ENCODE peak calls at places on chromosomes 16 and 17, in six cellular contexts. A, L, T, F, I and B are unnamed samples.

GRCh38 chr17:45366691-45367090 is 49.9 kb upstream of the MAP3K14 start:
- DNase-seq in T (no peak), A (no peak), I (no peak), F (peak), L (no peak), B (no peak)

GRCh38 chr16:30761427-30761927 is 385 bp downstream of the CFAP119 start:
- DNase-seq in T (no peak), A (no peak), F (peak), I (no peak), L (peak), B (peak)

GRCh38 chr17:68197997-68198930 is 49.6 kb upstream of the AMZ2 start:
- DNase-seq in A (no peak), F (peak), L (peak), I (no peak), T (peak), B (no peak)

GRCh38 chr17:40679523-40679907 is 14.5 kb upstream of the KRT222 start:
- DNase-seq in I (no peak), L (no peak), T (no peak), F (no peak), A (no peak), B (no peak)

GRCh38 chr17:75087558-75088453 is at the start of gene SLC16A5:
- DNase-seq in T (peak), F (peak), A (no peak), I (no peak), L (peak), B (peak)

GRCh38 chr17:82241926-82242697 is 13.3 kb downstream of the SLC16A3 start:
- DNase-seq in A (no peak), F (peak), T (no peak), L (no peak), I (no peak), B (peak)

GRCh38 chr17:43579570-43580140 is 33.5 kb upstream of the ETV4 start:
- DNase-seq in A (peak), I (no peak), L (no peak), F (no peak), T (no peak), B (no peak)

GRCh38 chr16:89452925-89453324 is 37.4 kb downstream of the ANKRD11 start:
- DNase-seq in I (no peak), L (no peak), F (no peak), T (no peak), A (no peak), B (no peak)

GRCh38 chr17:13888043-13888442 is 181.3 kb upstream of the COX10 start:
- DNase-seq in I (no peak), A (peak), T (no peak), L (no peak), F (no peak), B (no peak)

GRCh38 chr17:50681260-50682200 is 26.2 kb downstream of the ANKRD40 start:
- DNase-seq in T (no peak), A (peak), L (no peak), F (peak), I (no peak), B (peak)

GRCh38 chr17:48037924-48038323 is 327 bp upstream of the COPZ2 start:
- DNase-seq in L (no peak), A (no peak), T (no peak), I (no peak), F (peak), B (no peak)

GRCh38 chr17:15261063-15261817 is 3.9 kb downstream of the PMP22 start:
- DNase-seq in F (peak), A (no peak), T (peak), I (no peak), L (peak), B (peak)

GRCh38 chr17:45841883-45842525 is 2.7 kb upstream of the SPPL2C start:
- DNase-seq in F (no peak), A (no peak), L (no peak), I (no peak), T (no peak), B (peak)